ENCODE peak calls at places on chromosomes 13 and 19, in six cellular contexts. Q is HT-29; L is stimulated activated CD8-positive, alpha-beta memory T cell treated with anti-CD3 and anti-CD28 coated beads, Interleukin-4, amount 100 ng/mL, for 1 hour; U is posterior cingulate gyrus; V is ovary; K is cardiac muscle cell. N is an unnamed sample.

GRCh38 chr19:30369833-30370232 is 2.4 kb upstream of the ZNF536 start:
- DNase-seq in L (no peak), U (no peak), K (no peak), Q (no peak), V (no peak), N (no peak)

GRCh38 chr19:49214701-49215100 is 57.1 kb downstream of the TRPM4 start:
- DNase-seq in K (no peak), U (peak), Q (no peak), L (no peak), V (no peak), N (no peak)

GRCh38 chr19:30074741-30075460 is 132.9 kb downstream of the URI1 start:
- DNase-seq in Q (no peak), V (no peak), U (peak), K (no peak), L (no peak), N (no peak)

GRCh38 chr13:75544681-75545333 is 4.8 kb upstream of the UCHL3 start:
- DNase-seq in K (peak), L (no peak), V (no peak), Q (no peak), U (no peak), N (peak)

GRCh38 chr19:17329061-17329767 is 5.4 kb downstream of the ANO8 start:
- DNase-seq in Q (no peak), L (no peak), V (no peak), K (no peak), U (no peak), N (no peak)

GRCh38 chr13:43494206-43494605 is 292.6 kb downstream of the ENOX1 start:
- DNase-seq in K (no peak), V (no peak), Q (no peak), U (no peak), L (no peak), N (no peak)

GRCh38 chr13:95288899-95289500 is 12.3 kb downstream of the ABCC4 start:
- DNase-seq in V (no peak), U (peak), Q (no peak), K (no peak), L (no peak), N (peak)

GRCh38 chr19:54560881-54561385 is 12.7 kb upstream of the LILRA2 start:
- DNase-seq in Q (no peak), L (no peak), U (no peak), K (no peak), V (no peak), N (peak)

GRCh38 chr19:12872941-12873890 is 8.0 kb downstream of the DNASE2 start:
- DNase-seq in U (peak), L (no peak), V (peak), Q (peak), K (peak), N (peak)

GRCh38 chr19:2856457-2857055 is 10.6 kb upstream of the ZNF556 start:
- DNase-seq in Q (no peak), U (no peak), L (no peak), V (no peak), K (no peak), N (no peak)

GRCh38 chr13:107518292-107518691 is 697.0 kb downstream of the LIG4 start:
- DNase-seq in L (no peak), V (no peak), K (peak), Q (peak), U (no peak), N (peak)

GRCh38 chr19:10952809-10953208 is 8.0 kb upstream of the SMARCA4 start:
- DNase-seq in V (no peak), Q (peak), L (no peak), U (peak), K (no peak), N (no peak)

GRCh38 chr19:5519076-5519475 is 48.7 kb downstream of the TINCR start:
- DNase-seq in L (no peak), K (no peak), Q (no peak), V (no peak), U (no peak), N (no peak)

GRCh38 chr19:18090545-18091216 is 3.9 kb upstream of the IL12RB1 start:
- DNase-seq in Q (no peak), L (no peak), U (no peak), V (no peak), K (peak), N (peak)

GRCh38 chr13:100280681-100281080 is 191.8 kb downstream of the PCCA start:
- DNase-seq in V (no peak), K (peak), U (no peak), L (no peak), Q (no peak), N (peak)

GRCh38 chr19:12064266-12065099 is at the start of gene ZNF844:
- DNase-seq in Q (peak), U (peak), L (peak), K (peak), V (peak), N (peak)

GRCh38 chr13:94192576-94192975 is 286.9 kb downstream of the DCT start:
- DNase-seq in U (peak), K (peak), L (no peak), V (no peak), Q (peak), N (peak)

GRCh38 chr19:48565090-48565489 is 13.1 kb downstream of the SULT2B1 start:
- DNase-seq in U (no peak), L (no peak), K (peak), V (no peak), Q (peak), N (peak)